ENCODE peak calls at places on chromosomes 16 and 17, in eight cellular contexts. One of them, this sample, is unnamed.

GRCh38 chr16:27359051-27359450 is 42.9 kb upstream of the IL21R start:
- DNase-seq in fibroblast of lung: no peak
- DNase-seq in mammary epithelial cell: no peak
- DNase-seq in GM23338: no peak
- DNase-seq in astrocyte: no peak
- DNase-seq in H1: no peak
- DNase-seq in GM23248: peak; percentile 10
- DNase-seq in GM12878: no peak
- DNase-seq in this sample: no peak

GRCh38 chr16:55370762-55371482 is 46.9 kb downstream of the IRX6 start:
- DNase-seq in fibroblast of lung: peak; percentile 27
- DNase-seq in mammary epithelial cell: peak; percentile 42
- DNase-seq in GM23338: peak; percentile 84
- DNase-seq in astrocyte: peak; percentile 14
- DNase-seq in H1: peak; percentile 74
- DNase-seq in GM23248: peak; percentile 79
- DNase-seq in GM12878: no peak
- DNase-seq in this sample: peak; percentile 36

GRCh38 chr16:11916524-11917285 is 949 bp upstream of the GSPT1 start:
- DNase-seq in fibroblast of lung: peak; percentile 63
- DNase-seq in mammary epithelial cell: peak; percentile 8
- DNase-seq in GM23338: no peak
- DNase-seq in astrocyte: peak; percentile 55
- DNase-seq in H1: no peak
- DNase-seq in GM23248: peak; percentile 81
- DNase-seq in GM12878: no peak
- DNase-seq in this sample: no peak

GRCh38 chr16:87352818-87353217 is 30.8 kb downstream of the FBXO31 start:
- DNase-seq in fibroblast of lung: no peak
- DNase-seq in mammary epithelial cell: no peak
- DNase-seq in GM23338: no peak
- DNase-seq in astrocyte: no peak
- DNase-seq in H1: no peak
- DNase-seq in GM23248: no peak
- DNase-seq in GM12878: no peak
- DNase-seq in this sample: no peak

GRCh38 chr17:40181205-40181604 is 3.9 kb downstream of the RAPGEFL1 start:
- DNase-seq in fibroblast of lung: no peak
- DNase-seq in mammary epithelial cell: no peak
- DNase-seq in GM23338: no peak
- DNase-seq in astrocyte: no peak
- DNase-seq in H1: no peak
- DNase-seq in GM23248: no peak
- DNase-seq in GM12878: no peak
- DNase-seq in this sample: no peak

GRCh38 chr17:3802461-3803307 is 1.7 kb upstream of the ITGAE start:
- DNase-seq in fibroblast of lung: peak; percentile 95
- DNase-seq in mammary epithelial cell: peak; percentile 48
- DNase-seq in GM23338: no peak
- DNase-seq in astrocyte: peak; percentile 94
- DNase-seq in H1: no peak
- DNase-seq in GM23248: peak; percentile 88
- DNase-seq in GM12878: no peak
- DNase-seq in this sample: no peak

GRCh38 chr17:42192189-42193126 is 1.8 kb downstream of the GHDC start:
- DNase-seq in fibroblast of lung: no peak
- DNase-seq in mammary epithelial cell: no peak
- DNase-seq in GM23338: no peak
- DNase-seq in astrocyte: no peak
- DNase-seq in H1: no peak
- DNase-seq in GM23248: no peak
- DNase-seq in GM12878: no peak
- DNase-seq in this sample: no peak

GRCh38 chr17:81192386-81193050 is 26.5 kb upstream of the AATK start:
- DNase-seq in fibroblast of lung: no peak
- DNase-seq in mammary epithelial cell: no peak
- DNase-seq in GM23338: no peak
- DNase-seq in astrocyte: no peak
- DNase-seq in H1: no peak
- DNase-seq in GM23248: no peak
- DNase-seq in GM12878: no peak
- DNase-seq in this sample: no peak

GRCh38 chr17:29563816-29564215 is 3.0 kb downstream of the ABHD15 start:
- DNase-seq in fibroblast of lung: no peak
- DNase-seq in mammary epithelial cell: no peak
- DNase-seq in GM23338: no peak
- DNase-seq in astrocyte: no peak
- DNase-seq in H1: peak; percentile 16
- DNase-seq in GM23248: no peak
- DNase-seq in GM12878: no peak
- DNase-seq in this sample: peak; percentile 18

GRCh38 chr16:89506113-89506504 is 2.1 kb upstream of the SPG7 start:
- DNase-seq in fibroblast of lung: no peak
- DNase-seq in mammary epithelial cell: no peak
- DNase-seq in GM23338: no peak
- DNase-seq in astrocyte: no peak
- DNase-seq in H1: no peak
- DNase-seq in GM23248: no peak
- DNase-seq in GM12878: no peak
- DNase-seq in this sample: no peak
- H3K4me3 ChIP-seq in fibroblast of lung: no peak overlapping the region
- H3K4me3 ChIP-seq in mammary epithelial cell: no peak overlapping the region
- H3K4me3 ChIP-seq in GM23338: no peak overlapping the region
- H3K4me3 ChIP-seq in astrocyte: no peak overlapping the region
- H3K4me3 ChIP-seq in H1: no peak overlapping the region
- H3K4me3 ChIP-seq in GM23248: peak overlapping the region; percentile 86
- H3K4me3 ChIP-seq in GM12878: peak overlapping the region; percentile 41
- H3K4me3 ChIP-seq in this sample: no peak overlapping the region

DNA sequence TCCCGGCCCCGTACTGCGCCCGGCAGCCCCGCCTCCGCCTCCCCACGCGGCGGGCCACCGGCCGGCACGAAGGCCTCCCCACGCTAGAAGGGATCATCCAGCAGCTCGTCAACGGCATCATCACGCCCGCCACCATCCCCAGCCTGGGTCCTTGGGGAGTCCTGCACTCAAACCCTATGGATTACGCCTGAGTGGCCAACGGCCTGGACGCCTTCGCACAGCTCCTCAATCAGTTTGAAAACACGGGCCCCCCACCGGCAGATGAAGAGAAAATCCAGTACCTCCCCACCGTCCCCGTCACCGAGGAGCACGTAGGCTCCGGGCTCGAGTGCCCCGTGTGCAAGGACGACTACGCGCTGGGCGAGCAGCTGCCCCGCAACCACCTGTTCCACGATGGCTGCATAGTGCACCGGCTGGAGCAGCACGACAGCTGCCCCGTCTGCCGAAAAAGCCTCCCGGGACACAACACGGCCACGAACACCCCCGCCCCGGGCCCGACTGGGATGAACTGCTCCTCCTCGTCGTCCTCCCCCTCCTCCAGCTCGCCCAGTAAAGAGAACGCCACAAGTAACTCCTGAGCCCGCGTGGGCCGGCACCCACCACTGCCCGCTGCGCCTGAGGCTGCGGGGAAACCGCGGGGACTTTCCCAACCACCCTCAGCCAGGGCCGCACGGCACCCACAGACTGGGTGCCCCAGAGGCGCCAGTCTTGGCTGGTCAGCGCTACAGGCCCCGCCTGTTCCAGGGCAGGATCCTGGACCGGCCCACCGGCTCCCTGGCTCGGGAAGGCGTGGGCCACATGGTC is 39.0 kb upstream of the AKAP1 start:
- DNase-seq in fibroblast of lung: no peak
- DNase-seq in mammary epithelial cell: peak; percentile 30
- DNase-seq in GM23338: peak; percentile 44
- DNase-seq in astrocyte: no peak
- DNase-seq in H1: no peak
- DNase-seq in GM23248: peak; percentile 23
- DNase-seq in GM12878: no peak
- DNase-seq in this sample: no peak
- TF ChIP-seq EZH2 in fibroblast of lung: peak; percentile 70
- TF ChIP-seq EZH2 in mammary epithelial cell: no peak
- TF ChIP-seq EZH2 in GM23338: no peak
- TF ChIP-seq EZH2 in astrocyte: peak; percentile 66
- TF ChIP-seq EZH2 in H1: no peak
- TF ChIP-seq EZH2 in GM23248: peak; percentile 67
- TF ChIP-seq EZH2 in GM12878: no peak
- TF ChIP-seq EZH2 in this sample: no peak

DNA sequence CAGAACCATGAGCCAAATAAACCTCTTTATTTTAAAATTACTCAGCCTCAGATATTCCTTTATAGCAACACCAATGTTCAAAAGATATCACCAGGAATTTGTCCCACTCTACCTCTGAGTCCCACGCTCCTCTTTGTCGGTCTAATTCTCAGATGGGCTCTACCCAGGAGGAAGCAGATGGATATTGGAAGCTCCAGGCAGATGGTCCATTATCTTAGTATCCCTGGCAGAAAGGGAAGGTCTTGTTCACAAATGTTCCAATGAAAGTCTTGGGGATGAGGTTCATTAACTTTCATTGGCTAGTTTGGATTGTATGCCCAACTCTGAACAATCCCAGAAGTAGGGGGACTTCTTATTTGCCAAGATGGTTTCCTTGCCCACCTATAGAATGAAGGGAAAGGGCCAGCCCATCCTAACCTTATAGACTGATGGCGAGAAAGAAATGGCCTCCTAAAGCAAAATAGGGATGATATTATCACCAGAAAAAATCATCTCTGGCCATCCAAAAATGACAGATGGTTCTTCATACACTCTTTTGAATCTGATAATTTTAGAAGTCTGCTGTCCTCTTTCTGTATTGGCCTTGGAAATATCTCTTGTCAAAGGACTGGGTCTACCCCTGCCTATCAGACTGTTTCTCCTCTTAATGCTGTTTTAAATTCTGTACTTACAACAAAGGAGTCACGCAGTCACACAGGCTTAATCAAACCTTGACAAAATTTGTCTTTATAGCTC is 21.3 kb upstream of the ELAC2 start:
- DNase-seq in fibroblast of lung: no peak
- DNase-seq in mammary epithelial cell: no peak
- DNase-seq in GM23338: no peak
- DNase-seq in astrocyte: no peak
- DNase-seq in H1: no peak
- DNase-seq in GM23248: no peak
- DNase-seq in GM12878: no peak
- DNase-seq in this sample: no peak
- H2AFZ ChIP-seq in fibroblast of lung: no peak overlapping the region
- H2AFZ ChIP-seq in mammary epithelial cell: no peak overlapping the region
- H2AFZ ChIP-seq in GM23338: no peak overlapping the region
- H2AFZ ChIP-seq in astrocyte: no peak overlapping the region
- H2AFZ ChIP-seq in H1: no peak overlapping the region
- H2AFZ ChIP-seq in GM23248: no peak overlapping the region
- H2AFZ ChIP-seq in GM12878: no peak overlapping the region
- H2AFZ ChIP-seq in this sample: no peak overlapping the region

GRCh38 chr17:20989991-20990855 is 52.6 kb downstream of the USP22 start:
- DNase-seq in fibroblast of lung: no peak
- DNase-seq in mammary epithelial cell: no peak
- DNase-seq in GM23338: no peak
- DNase-seq in astrocyte: no peak
- DNase-seq in H1: no peak
- DNase-seq in GM23248: no peak
- DNase-seq in GM12878: no peak
- DNase-seq in this sample: no peak

GRCh38 chr17:20992987-20993862 is 49.6 kb downstream of the USP22 start:
- DNase-seq in fibroblast of lung: peak; percentile 60
- DNase-seq in mammary epithelial cell: peak; percentile 47
- DNase-seq in GM23338: peak; percentile 92
- DNase-seq in astrocyte: peak; percentile 52
- DNase-seq in H1: peak; percentile 89
- DNase-seq in GM23248: peak; percentile 70
- DNase-seq in GM12878: peak; percentile 3
- DNase-seq in this sample: peak; percentile 61

GRCh38 chr17:20993863-20994778 is 48.7 kb downstream of the USP22 start:
- DNase-seq in fibroblast of lung: no peak
- DNase-seq in mammary epithelial cell: no peak
- DNase-seq in GM23338: no peak
- DNase-seq in astrocyte: no peak
- DNase-seq in H1: no peak
- DNase-seq in GM23248: no peak
- DNase-seq in GM12878: no peak
- DNase-seq in this sample: no peak

GRCh38 chr17:20991276-20992037 is 51.4 kb downstream of the USP22 start:
- DNase-seq in fibroblast of lung: no peak
- DNase-seq in mammary epithelial cell: no peak
- DNase-seq in GM23338: no peak
- DNase-seq in astrocyte: no peak
- DNase-seq in H1: no peak
- DNase-seq in GM23248: no peak
- DNase-seq in GM12878: no peak
- DNase-seq in this sample: no peak

DNA sequence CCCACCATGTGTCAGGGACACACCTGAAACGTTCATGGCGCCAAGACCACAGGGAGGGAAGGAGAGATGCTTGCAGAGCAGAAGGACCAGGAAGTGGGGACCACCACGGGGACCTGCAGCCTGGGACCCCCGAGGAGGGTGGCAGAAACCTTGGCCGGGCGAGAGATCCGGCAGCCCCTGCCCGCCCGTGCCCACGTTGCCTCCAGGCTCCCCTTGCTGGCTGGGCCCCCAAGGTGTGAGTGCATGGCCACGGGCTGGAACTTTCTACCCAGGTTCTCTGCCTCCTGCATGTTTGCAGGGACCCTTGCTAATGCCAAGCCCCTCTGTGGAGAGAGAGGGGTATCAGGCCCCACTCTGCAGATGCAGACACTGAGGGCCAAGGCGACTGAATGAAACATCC is 50.4 kb downstream of the USP22 start:
- DNase-seq in fibroblast of lung: no peak
- DNase-seq in mammary epithelial cell: no peak
- DNase-seq in GM23338: no peak
- DNase-seq in astrocyte: no peak
- DNase-seq in H1: no peak
- DNase-seq in GM23248: no peak
- DNase-seq in GM12878: no peak
- DNase-seq in this sample: no peak
- H3K4me3 ChIP-seq in fibroblast of lung: no peak overlapping the region
- H3K4me3 ChIP-seq in mammary epithelial cell: no peak overlapping the region
- H3K4me3 ChIP-seq in GM23338: no peak overlapping the region
- H3K4me3 ChIP-seq in astrocyte: no peak overlapping the region
- H3K4me3 ChIP-seq in H1: no peak overlapping the region
- H3K4me3 ChIP-seq in GM23248: no peak overlapping the region
- H3K4me3 ChIP-seq in GM12878: no peak overlapping the region
- H3K4me3 ChIP-seq in this sample: no peak overlapping the region